ENCODE peak calls at places on chromosomes 6 and 20, in four cellular contexts. A is stimulated activated CD8-positive, alpha-beta memory T cell treated with anti-CD3 and anti-CD28 coated beads, Interleukin-2, amount 100 ng/mL, for 48 hours; R is HS-27A; H is CD4-positive, CD25-positive, alpha-beta regulatory T cell. M is an unnamed sample.

GRCh38 chr20:38135641-38136420 is 29.2 kb downstream of the TGM2 start:
- DNase-seq in R (no peak), H (no peak), A (no peak), M (no peak)

GRCh38 chr20:22312744-22313346 is 271.5 kb downstream of the FOXA2 start:
- DNase-seq in R (peak), A (no peak), H (no peak), M (no peak)

GRCh38 chr6:18308070-18308735 is 43.9 kb upstream of the DEK start:
- DNase-seq in A (no peak), H (no peak), R (peak), M (no peak)

GRCh38 chr6:31769684-31770371 is 7.3 kb downstream of the VWA7 start:
- DNase-seq in H (peak), A (peak), R (no peak), M (peak)

GRCh38 chr6:9933674-9934073 is 481.2 kb downstream of the TFAP2A start:
- DNase-seq in H (no peak), R (no peak), A (no peak), M (no peak)

GRCh38 chr6:35427851-35428321 is 24.3 kb upstream of the FANCE start:
- DNase-seq in A (no peak), H (no peak), R (peak), M (no peak)

GRCh38 chr6:38364127-38364526 is 275.6 kb downstream of the BTBD9 start:
- DNase-seq in A (no peak), H (no peak), R (no peak), M (no peak)

GRCh38 chr6:28771401-28772267 is 152.2 kb downstream of the TRIM27 start:
- DNase-seq in H (no peak), R (no peak), A (no peak), M (no peak)

GRCh38 chr6:151442359-151442758 is 9.6 kb downstream of the RMND1 start:
- DNase-seq in A (no peak), H (no peak), R (no peak), M (no peak)

GRCh38 chr6:165663283-165663735 is 268 bp upstream of the PDE10A start:
- DNase-seq in R (no peak), H (no peak), A (no peak), M (no peak)

GRCh38 chr6:31441368-31442267 is 38.2 kb downstream of the MICA start:
- DNase-seq in R (peak), A (peak), H (peak), M (peak)

GRCh38 chr6:52739627-52740026 is 23.6 kb downstream of the GSTA2 start:
- DNase-seq in H (no peak), R (no peak), A (no peak), M (no peak)

GRCh38 chr6:127737768-127738167 is 160.8 kb downstream of the C6orf58 start:
- DNase-seq in A (no peak), R (peak), H (no peak), M (no peak)

GRCh38 chr6:158322724-158323560 is 10.7 kb downstream of the TULP4 start:
- DNase-seq in R (no peak), A (no peak), H (no peak), M (no peak)

GRCh38 chr20:33689973-33690372 is 3.8 kb upstream of the E2F1 start:
- DNase-seq in A (peak), R (no peak), H (no peak), M (no peak)

GRCh38 chr20:2692036-2692885 is at the start of gene EBF4:
- DNase-seq in R (no peak), H (peak), A (no peak), M (peak)

GRCh38 chr20:57387463-57387862 is 3.7 kb upstream of the RBM38 start:
- DNase-seq in H (no peak), R (no peak), A (no peak), M (no peak)

GRCh38 chr6:136031982-136032381 is 180.5 kb downstream of the PDE7B start:
- DNase-seq in H (no peak), A (no peak), R (no peak), M (no peak)

GRCh38 chr20:53146201-53146891 is 174.2 kb downstream of the TSHZ2 start:
- DNase-seq in A (peak), H (no peak), R (no peak), M (no peak)

GRCh38 chr6:39861663-39862062 is 69.5 kb downstream of the DAAM2 start:
- DNase-seq in R (no peak), H (no peak), A (no peak), M (no peak)

GRCh38 chr6:40802481-40802880 is 215.3 kb upstream of the LRFN2 start:
- DNase-seq in H (no peak), A (no peak), R (no peak), M (no peak)

GRCh38 chr6:138673317-138674014 is 100.1 kb upstream of the CCDC28A start:
- DNase-seq in H (no peak), R (no peak), A (no peak), M (no peak)

GRCh38 chr6:147205690-147206600 is 1.7 kb downstream of the STXBP5 start:
- DNase-seq in H (no peak), R (no peak), A (no peak), M (no peak)

GRCh38 chr20:8646716-8647115 is 422.2 kb upstream of the PLCB4 start:
- DNase-seq in A (no peak), R (peak), H (no peak), M (no peak)

GRCh38 chr6:6806793-6807518 is 218.4 kb downstream of the LY86 start:
- DNase-seq in A (no peak), R (no peak), H (no peak), M (no peak)